ENCODE peak calls at places on chromosome 10, in four cellular contexts. K, E, R and S are unnamed samples.
A peak's percentile ranks its signal among the peaks of the same experiment; 100 is the strongest.

GRCh38 chr10:84308481-84309304 is 19.7 kb upstream of the CCSER2 start:
- DNase-seq in R (peak; percentile 49), K (peak; percentile 66), E (peak; percentile 48), S (no peak)

GRCh38 chr10:62258926-62259325 is 9.7 kb downstream of the RTKN2 start:
- DNase-seq in E (peak; percentile 59), K (no peak), R (no peak), S (no peak)

GRCh38 chr10:128049226-128050010 is 76.8 kb downstream of the MKI67 start:
- DNase-seq in R (no peak), K (no peak), E (no peak), S (no peak)

GRCh38 chr10:89478085-89478738 is 57.2 kb downstream of the SLC16A12 start:
- DNase-seq in K (no peak), R (no peak), E (no peak), S (no peak)

GRCh38 chr10:73894245-73894971 is 16.5 kb upstream of the PLAU start:
- DNase-seq in K (no peak), E (peak; percentile 100), R (no peak), S (peak; percentile 83)

GRCh38 chr10:29725133-29725720 is 90.5 kb upstream of the SVIL start:
- DNase-seq in E (no peak), R (no peak), K (peak; percentile 63), S (no peak)

GRCh38 chr10:8473205-8473604 is 418.7 kb downstream of the GATA3 start:
- DNase-seq in K (no peak), E (peak; percentile 34), R (no peak), S (no peak)

GRCh38 chr10:102646610-102647432 is 2.5 kb downstream of the TRIM8 start:
- DNase-seq in R (peak; percentile 32), K (peak; percentile 63), E (no peak), S (no peak)

GRCh38 chr10:25334445-25334844 is 159.6 kb downstream of the GPR158 start:
- DNase-seq in K (no peak), R (no peak), E (no peak), S (no peak)

GRCh38 chr10:43282881-43283280 is 16.0 kb upstream of the RASGEF1A start:
- DNase-seq in E (no peak), R (no peak), K (no peak), S (no peak)

GRCh38 chr10:84469470-84469869 is 141.1 kb downstream of the CCSER2 start:
- DNase-seq in E (no peak), R (no peak), K (no peak), S (peak; percentile 34)

GRCh38 chr10:78528749-78529204 is 495.1 kb downstream of the RPS24 start:
- DNase-seq in R (no peak), E (no peak), K (no peak), S (no peak)

GRCh38 chr10:63430091-63430998 is 35.4 kb downstream of the JMJD1C start:
- DNase-seq in R (no peak), E (peak; percentile 83), K (no peak), S (peak; percentile 88)

GRCh38 chr10:93032105-93032808 is 28.3 kb upstream of the CYP26C1 start:
- DNase-seq in K (no peak), R (no peak), E (no peak), S (no peak)
- H3K4me1 ChIP-seq in K (no peaks in the 10 kb centered on the region), R (no peaks in the 10 kb centered on the region), E (peaks cover 23% of the 10 kb centered on the region), S (peaks cover 4% of the 10 kb centered on the region)

DNA sequence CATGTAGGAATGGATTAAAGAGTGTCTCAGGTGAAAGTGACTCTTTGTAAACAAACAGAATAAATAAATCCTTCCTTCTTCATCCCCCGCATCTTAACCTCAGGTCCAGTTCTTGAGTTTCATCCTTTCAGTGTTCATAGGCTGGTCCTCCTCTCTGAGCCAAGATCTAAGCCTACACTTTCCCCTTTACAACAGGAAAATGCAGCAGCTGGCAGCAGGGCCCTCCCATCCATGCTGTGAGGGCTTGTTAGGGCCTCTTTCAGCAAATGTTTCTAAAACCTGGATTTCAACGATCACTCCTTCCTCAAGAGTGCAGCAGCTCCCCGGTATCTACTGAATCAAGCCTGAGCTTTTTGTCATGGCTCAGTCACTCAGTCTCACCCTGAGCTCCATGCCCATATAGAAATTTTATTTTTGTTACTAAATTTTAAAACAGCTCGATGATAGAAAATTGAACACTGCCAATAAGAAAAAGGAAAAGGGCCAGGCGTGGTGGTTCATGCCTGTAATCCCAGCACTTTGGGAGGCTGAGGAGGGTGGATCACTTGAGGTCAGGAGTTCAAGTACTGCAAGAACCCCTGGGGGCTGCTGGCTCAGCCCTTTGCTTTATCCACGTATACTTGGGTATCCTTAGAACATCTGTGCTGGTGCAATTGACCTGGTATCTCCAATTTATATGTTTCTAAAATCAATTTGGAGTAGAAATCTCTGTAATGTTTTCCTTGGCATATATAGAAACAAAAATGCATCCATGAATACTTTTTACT is 15.6 kb downstream of the BLNK start:
- DNase-seq in R (no peak), K (no peak), E (no peak), S (no peak)
- H3K27ac ChIP-seq in R (no peak overlapping the region), K (no peak overlapping the region), E (no peak overlapping the region), S (no peak overlapping the region)

GRCh38 chr10:15439381-15439837 is 68.3 kb upstream of the FAM171A1 start:
- DNase-seq in E (no peak), R (no peak), K (no peak), S (no peak)
- TF ChIP-seq CTCF in E (no peak), R (no peak), K (no peak), S (peak; percentile 35)

GRCh38 chr10:132407243-132407746 is 10.3 kb downstream of the PWWP2B start:
- DNase-seq in R (peak; percentile 94), E (peak; percentile 17), K (peak; percentile 93), S (no peak)
- H3K4me1 ChIP-seq in R (peaks cover 90% of the 10 kb centered on the region), E (peaks cover 23% of the 10 kb centered on the region), K (peaks cover 36% of the 10 kb centered on the region), S (peaks cover 30% of the 10 kb centered on the region)